ENCODE peak calls at places on chromosome 15, in eight cellular contexts. Y, Z, H, B, S, W, K and G are unnamed samples.

GRCh38 chr15:37877851-37878577 is 56.4 kb upstream of the TMCO5A start:
- DNase-seq in Y (no peak), Z (peak; percentile 54), H (no peak), B (peak; percentile 85), S (no peak), W (no peak), K (no peak), G (no peak)

GRCh38 chr15:96593735-96594134 is 263.2 kb downstream of the NR2F2 start:
- DNase-seq in Y (no peak), Z (no peak), H (no peak), B (no peak), S (no peak), W (peak; percentile 13), K (no peak), G (no peak)

GRCh38 chr15:56811586-56811985 is 78.3 kb upstream of the ZNF280D start:
- DNase-seq in Y (no peak), Z (no peak), H (no peak), B (no peak), S (no peak), W (no peak), K (no peak), G (no peak)

GRCh38 chr15:52217186-52217585 is 26.0 kb upstream of the GNB5 start:
- DNase-seq in Y (no peak), Z (no peak), H (peak; percentile 23), B (no peak), S (no peak), W (peak; percentile 25), K (no peak), G (no peak)

GRCh38 chr15:92596623-92597022 is 59.0 kb downstream of the FAM174B start:
- DNase-seq in Y (no peak), Z (no peak), H (no peak), B (no peak), S (peak; percentile 43), W (no peak), K (no peak), G (no peak)

GRCh38 chr15:81410318-81410753 is 36.3 kb upstream of the TMC3 start:
- DNase-seq in Y (peak; percentile 28), Z (peak; percentile 37), H (peak; percentile 60), B (peak; percentile 67), S (peak; percentile 88), W (peak; percentile 46), K (peak; percentile 74), G (peak; percentile 39)

GRCh38 chr15:85748176-85748575 is 46.5 kb downstream of the KLHL25 start:
- DNase-seq in Y (no peak), Z (no peak), H (no peak), B (no peak), S (no peak), W (no peak), K (no peak), G (peak; percentile 7)

GRCh38 chr15:80679167-80679804 is 15.8 kb upstream of the ABHD17C start:
- DNase-seq in Y (no peak), Z (no peak), H (no peak), B (no peak), S (peak; percentile 35), W (peak; percentile 84), K (no peak), G (no peak)

GRCh38 chr15:42353061-42353460 is 6.2 kb upstream of the CAPN3 start:
- DNase-seq in Y (no peak), Z (no peak), H (no peak), B (no peak), S (no peak), W (no peak), K (no peak), G (no peak)

GRCh38 chr15:28125673-28126651 is 26.8 kb upstream of the OCA2 start:
- DNase-seq in Y (no peak), Z (peak; percentile 24), H (peak; percentile 33), B (peak; percentile 56), S (no peak), W (no peak), K (peak; percentile 54), G (no peak)

GRCh38 chr15:96428742-96429141 is 98.2 kb downstream of the NR2F2 start:
- DNase-seq in Y (no peak), Z (peak; percentile 76), H (no peak), B (peak; percentile 97), S (peak; percentile 23), W (no peak), K (no peak), G (no peak)

GRCh38 chr15:94230886-94231727 is at the start of gene MCTP2:
- DNase-seq in Y (peak; percentile 54), Z (peak; percentile 39), H (peak; percentile 57), B (peak; percentile 69), S (peak; percentile 62), W (peak; percentile 95), K (peak; percentile 93), G (peak; percentile 62)

GRCh38 chr15:77020348-77021087 is 25.6 kb downstream of the PSTPIP1 start:
- DNase-seq in Y (no peak), Z (no peak), H (no peak), B (no peak), S (no peak), W (no peak), K (no peak), G (no peak)
- TF ChIP-seq CTCF in Y (no peak), Z (no peak), H (no peak), B (no peak), S (no peak), W (no peak), K (no peak), G (no peak)

GRCh38 chr15:29596266-29596665 is 226.0 kb downstream of the TJP1 start:
- DNase-seq in Y (no peak), Z (no peak), H (no peak), B (peak; percentile 48), S (no peak), W (no peak), K (no peak), G (no peak)
- TF ChIP-seq CTCF in Y (no peak), Z (peak; percentile 32), H (peak; percentile 28), B (peak; percentile 84), S (no peak), W (no peak), K (no peak), G (no peak)

GRCh38 chr15:29665441-29665985 is 156.8 kb downstream of the TJP1 start:
- DNase-seq in Y (no peak), Z (no peak), H (no peak), B (no peak), S (no peak), W (no peak), K (no peak), G (no peak)

GRCh38 chr15:29670266-29670665 is 152.0 kb downstream of the TJP1 start:
- DNase-seq in Y (no peak), Z (no peak), H (no peak), B (no peak), S (no peak), W (no peak), K (no peak), G (no peak)

GRCh38 chr15:29669823-29670222 is 152.4 kb downstream of the TJP1 start:
- DNase-seq in Y (no peak), Z (no peak), H (no peak), B (peak; percentile 50), S (no peak), W (no peak), K (no peak), G (no peak)

GRCh38 chr15:29666241-29666640 is 156.0 kb downstream of the TJP1 start:
- DNase-seq in Y (no peak), Z (no peak), H (no peak), B (no peak), S (no peak), W (no peak), K (no peak), G (no peak)

DNA sequence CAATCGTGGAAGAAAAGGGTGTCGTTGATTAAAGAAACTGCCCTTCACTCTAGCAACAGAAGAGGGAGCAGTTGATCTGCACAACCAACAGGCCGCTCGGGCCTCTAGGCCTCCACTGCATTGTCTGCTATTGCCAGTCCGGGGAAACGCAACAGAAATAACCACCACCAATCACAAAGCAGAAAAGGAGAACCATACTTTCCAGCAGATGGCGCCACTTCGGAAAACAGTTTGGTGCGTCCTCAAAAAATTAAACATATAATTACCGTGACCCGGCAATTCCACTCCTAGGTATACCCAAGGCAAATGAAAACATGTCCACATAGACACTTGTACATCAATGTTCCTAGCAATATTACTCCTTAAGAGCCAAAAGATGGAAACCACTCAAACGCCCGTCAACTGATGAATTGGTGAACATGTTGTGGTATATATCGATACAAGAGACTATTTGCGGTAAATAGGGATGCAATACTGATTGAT is 154.1 kb downstream of the TJP1 start:
- DNase-seq in Y (no peak), Z (peak; percentile 63), H (peak; percentile 81), B (peak; percentile 75), S (peak; percentile 23), W (peak; percentile 60), K (peak; percentile 84), G (no peak)
- TF ChIP-seq CTCF in Y (no peak), Z (peak; percentile 84), H (peak; percentile 86), B (peak; percentile 89), S (no peak), W (peak; percentile 43), K (peak; percentile 82), G (no peak)

GRCh38 chr15:55318588-55319494 is at the start of the genes PIGB and PIGBOS1:
- DNase-seq in Y (peak; percentile 84), Z (peak; percentile 70), H (peak; percentile 79), B (peak; percentile 79), S (peak; percentile 80), W (peak; percentile 85), K (peak; percentile 90), G (peak; percentile 78)
- TF ChIP-seq CTCF in Y (no peak), Z (peak; percentile 23), H (no peak), B (no peak), S (no peak), W (no peak), K (no peak), G (no peak)

DNA sequence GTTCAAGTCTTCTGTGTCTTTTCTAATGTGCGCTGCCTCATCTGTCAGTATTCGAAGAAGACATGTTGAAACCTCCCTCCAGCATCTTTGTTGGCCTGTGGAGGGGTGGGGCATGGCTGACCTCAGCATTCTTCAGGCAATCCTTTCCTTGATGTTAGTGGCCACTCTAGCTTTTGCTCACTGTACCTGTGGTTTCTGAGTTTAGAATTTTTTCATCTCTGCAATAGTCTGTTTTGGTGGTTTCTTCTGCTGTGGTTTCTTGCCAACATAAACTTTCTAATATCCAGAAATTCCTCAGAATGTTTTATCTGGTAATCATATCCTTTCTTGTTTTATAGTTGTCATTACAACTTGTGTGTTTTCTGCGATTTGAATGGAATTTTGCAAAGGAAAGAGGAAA is 251.3 kb upstream of the NR2E3 start:
- DNase-seq in Y (no peak), Z (peak; percentile 56), H (no peak), B (peak; percentile 85), S (no peak), W (no peak), K (no peak), G (no peak)
- TF ChIP-seq CTCF in Y (no peak), Z (no peak), H (no peak), B (no peak), S (no peak), W (no peak), K (no peak), G (no peak)

GRCh38 chr15:64426845-64427465 is 33.4 kb upstream of the ZNF609 start:
- DNase-seq in Y (no peak), Z (peak; percentile 13), H (peak; percentile 5), B (peak; percentile 46), S (no peak), W (peak; percentile 6), K (peak; percentile 26), G (no peak)
- TF ChIP-seq CTCF in Y (no peak), Z (peak; percentile 41), H (peak; percentile 35), B (peak; percentile 70), S (no peak), W (no peak), K (no peak), G (peak; percentile 35)